ENCODE peak calls at places on chromosome 16, in four cellular contexts. M is tibial artery, R is heart left ventricle, H is psoas muscle. E is an unnamed sample.

GRCh38 chr16:65790768-65791167 is 575.7 kb upstream of the CDH5 start:
- DNase-seq in M (no peak), R (no peak), H (no peak), E (no peak)

GRCh38 chr16:72810480-72810879 is 237.4 kb downstream of the ZFHX3 start:
- DNase-seq in M (no peak), R (no peak), H (no peak), E (no peak)

GRCh38 chr16:1812732-1813163 is 13.9 kb downstream of the HAGH start:
- DNase-seq in M (no peak), R (peak; percentile 71), H (no peak), E (peak; percentile 74)

GRCh38 chr16:81996664-81997529 is 14.4 kb downstream of the SDR42E1 start:
- DNase-seq in M (no peak), R (no peak), H (no peak), E (no peak)

GRCh38 chr16:67708368-67708771 is 10.7 kb downstream of the GFOD2 start:
- DNase-seq in M (no peak), R (no peak), H (peak; percentile 33), E (no peak)

GRCh38 chr16:19864566-19864965 is 20.1 kb downstream of the GPRC5B start:
- DNase-seq in M (no peak), R (peak; percentile 72), H (no peak), E (no peak)

GRCh38 chr16:6946106-6946505 is 386.5 kb upstream of the RBFOX1 start:
- DNase-seq in M (no peak), R (no peak), H (no peak), E (no peak)

GRCh38 chr16:30741461-30741914 is 6.7 kb upstream of the PHKG2 start:
- DNase-seq in M (peak; percentile 71), R (no peak), H (no peak), E (peak; percentile 70)

GRCh38 chr16:11333696-11334095 is 11.6 kb upstream of the RMI2 start:
- DNase-seq in M (no peak), R (no peak), H (no peak), E (no peak)

GRCh38 chr16:9647981-9648701 is 534.1 kb downstream of the GRIN2A start:
- DNase-seq in M (no peak), R (no peak), H (no peak), E (no peak)

GRCh38 chr16:66692341-66692740 is 4.2 kb downstream of the CMTM4 start:
- DNase-seq in M (no peak), R (no peak), H (no peak), E (no peak)

GRCh38 chr16:55949518-55949917 is 74.3 kb upstream of the CES5A start:
- DNase-seq in M (no peak), R (no peak), H (no peak), E (no peak)

GRCh38 chr16:31853300-31853699 is 20.3 kb upstream of the ZNF267 start:
- DNase-seq in M (no peak), R (no peak), H (no peak), E (no peak)

GRCh38 chr16:11493531-11493929 is 93.2 kb downstream of the LITAF start:
- DNase-seq in M (no peak), R (no peak), H (no peak), E (no peak)

GRCh38 chr16:51224317-51224716 is 73.2 kb upstream of the SALL1 start:
- DNase-seq in M (no peak), R (no peak), H (no peak), E (no peak)

GRCh38 chr16:51201604-51202003 is 50.5 kb upstream of the SALL1 start:
- DNase-seq in M (no peak), R (no peak), H (no peak), E (no peak)

DNA sequence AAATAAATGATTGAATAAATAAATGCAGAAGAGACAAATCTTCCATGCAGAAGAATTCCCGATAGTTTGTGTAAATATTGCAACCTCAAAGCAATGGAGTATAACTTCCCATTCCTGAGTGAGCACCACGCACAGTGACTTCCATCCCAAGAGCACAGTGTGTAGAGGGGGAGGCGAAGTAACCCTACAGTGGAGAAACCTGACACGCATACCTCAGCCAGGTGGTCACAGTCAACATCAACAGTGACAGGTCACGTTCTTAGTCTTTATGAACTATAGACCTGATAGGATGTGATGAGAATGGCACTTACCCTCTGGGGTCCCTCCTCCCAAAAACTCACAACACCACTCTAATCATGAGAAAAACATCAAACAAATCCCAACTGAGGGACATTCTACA is 111.6 kb downstream of the DYNLRB2 start:
- DNase-seq in M (no peak), R (no peak), H (no peak), E (no peak)
- H3K27ac ChIP-seq in M (no peak overlapping the region), R (no peak overlapping the region), H (no peak overlapping the region), E (no peak overlapping the region)

DNA sequence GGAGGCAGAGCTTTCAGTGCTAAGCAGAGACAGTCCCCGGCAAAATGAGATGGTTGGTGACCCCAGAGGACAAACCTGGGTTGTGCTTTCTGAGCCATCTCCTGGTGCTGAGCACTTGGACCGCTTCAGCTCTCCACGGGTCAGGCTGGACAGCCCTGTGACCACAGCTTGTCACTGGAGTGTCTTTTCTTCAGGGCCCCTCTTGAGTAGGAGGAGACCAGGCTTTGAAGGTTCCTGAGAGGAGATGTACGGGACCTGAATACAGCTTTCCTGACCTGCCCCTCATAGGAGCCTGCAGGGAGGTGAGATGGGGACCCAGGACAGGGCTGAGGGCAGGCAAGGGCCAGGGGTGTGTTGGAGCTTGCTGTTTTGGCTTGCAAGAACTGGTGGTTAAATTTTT is 17.8 kb upstream of the ADGRG1 start:
- DNase-seq in M (no peak), R (no peak), H (no peak), E (no peak)
- H3K27ac ChIP-seq in M (no peak overlapping the region), R (no peak overlapping the region), H (no peak overlapping the region), E (no peak overlapping the region)

GRCh38 chr16:57912529-57913260 is 58.2 kb downstream of the CNGB1 start:
- DNase-seq in M (no peak), R (no peak), H (no peak), E (no peak)
- H3K27ac ChIP-seq in M (no peak overlapping the region), R (no peak overlapping the region), H (no peak overlapping the region), E (no peak overlapping the region)

DNA sequence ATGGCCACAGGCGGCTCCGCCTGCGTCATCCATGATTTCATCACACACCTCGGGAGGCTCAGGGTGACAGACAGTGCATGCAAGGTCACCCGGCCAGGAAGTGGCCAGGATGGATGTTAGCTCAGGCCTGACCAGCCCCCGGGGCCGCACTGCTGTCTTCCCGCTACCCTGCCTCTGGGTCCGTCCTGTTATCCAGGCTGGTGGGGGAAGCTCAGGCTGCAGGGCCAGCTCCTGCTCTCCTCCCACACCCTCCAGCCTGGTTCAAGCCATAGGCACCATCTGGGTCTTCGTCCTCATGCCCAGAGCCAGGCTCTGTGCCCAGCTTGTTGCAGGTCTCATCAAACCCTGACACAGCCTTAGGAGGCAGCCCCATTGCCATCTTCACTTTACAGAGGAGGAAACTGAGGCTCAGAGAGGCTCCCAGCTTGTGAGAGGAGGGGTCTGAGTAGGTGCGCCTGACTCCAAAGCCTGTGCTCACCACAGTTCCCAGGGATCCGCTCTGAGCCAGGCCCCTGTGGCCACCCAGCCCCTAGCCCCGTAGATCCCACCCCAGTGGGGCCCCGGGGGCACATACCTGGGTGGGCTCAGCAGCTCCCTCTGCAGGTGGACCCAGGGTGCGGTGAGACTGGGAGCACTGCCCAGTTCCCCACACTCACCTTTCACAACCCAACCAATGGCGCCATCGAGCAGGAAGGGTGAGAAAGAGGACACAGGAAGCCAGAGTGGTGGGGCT is 414 bp upstream of the ADGRG3 start:
- DNase-seq in M (no peak), R (peak; percentile 50), H (peak; percentile 39), E (no peak)
- H3K27ac ChIP-seq in M (no peak overlapping the region), R (no peak overlapping the region), H (no peak overlapping the region), E (no peak overlapping the region)

GRCh38 chr16:17339764-17340541 is 130.8 kb downstream of the XYLT1 start:
- DNase-seq in M (peak; percentile 87), R (no peak), H (no peak), E (no peak)
- H3K27ac ChIP-seq in M (peak overlapping the region; percentile 63), R (no peak overlapping the region), H (no peak overlapping the region), E (no peak overlapping the region)

DNA sequence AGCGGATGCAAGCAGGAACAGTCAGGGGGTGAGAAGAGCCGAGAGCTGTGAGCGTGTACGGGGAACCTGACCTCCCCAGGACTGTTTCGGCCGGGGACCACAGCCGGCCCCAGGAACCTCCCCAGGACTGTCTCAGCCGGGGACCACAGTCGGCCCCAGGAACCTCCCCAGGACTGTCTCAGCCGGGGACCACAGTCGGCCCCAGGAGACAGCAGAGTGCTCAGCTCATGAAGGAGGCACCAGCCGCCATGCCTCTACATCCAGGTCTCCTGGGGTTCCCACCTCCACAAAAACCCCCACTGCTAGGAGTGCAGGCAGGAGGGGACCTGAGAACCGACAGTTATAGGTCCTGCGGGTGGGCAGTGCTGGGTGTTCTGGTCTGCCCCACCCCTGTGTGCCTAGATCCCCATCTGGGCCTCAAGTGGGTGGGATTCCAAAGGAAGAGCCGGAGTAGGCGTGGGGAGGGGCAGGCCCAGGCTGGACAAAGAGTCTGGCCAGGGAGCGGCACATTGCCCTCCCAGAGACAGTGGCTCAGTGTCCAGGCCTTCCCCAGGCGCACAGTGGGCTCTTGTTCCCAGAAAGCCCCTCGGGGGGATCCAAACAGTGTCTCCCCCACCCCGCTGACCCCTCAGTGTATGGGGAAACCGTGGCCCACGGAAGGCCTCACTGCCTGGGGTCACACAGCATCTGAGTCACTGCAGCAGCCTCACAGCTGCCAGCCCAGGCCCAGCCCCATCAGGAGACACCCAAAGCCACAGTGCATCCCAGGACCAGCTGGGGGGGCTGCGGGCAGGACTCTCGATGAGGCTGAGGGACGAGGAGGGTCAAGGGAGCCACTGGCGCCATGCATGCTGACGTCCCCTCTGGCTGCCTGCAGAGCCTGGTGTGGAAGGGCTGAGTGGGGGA is 4.3 kb downstream of the RHBDF1 start:
- DNase-seq in M (no peak), R (no peak), H (peak; percentile 59), E (no peak)
- H3K27ac ChIP-seq in M (peak overlapping the region; percentile 97), R (no peak overlapping the region), H (peak overlapping the region; percentile 60), E (peak overlapping the region; percentile 31)

GRCh38 chr16:13122074-13122473 is 220.7 kb downstream of the SHISA9 start:
- DNase-seq in M (no peak), R (no peak), H (no peak), E (no peak)

GRCh38 chr16:13127144-13127543 is 225.7 kb downstream of the SHISA9 start:
- DNase-seq in M (no peak), R (no peak), H (no peak), E (no peak)
- H3K27ac ChIP-seq in M (no peak overlapping the region), R (no peak overlapping the region), H (no peak overlapping the region), E (no peak overlapping the region)

DNA sequence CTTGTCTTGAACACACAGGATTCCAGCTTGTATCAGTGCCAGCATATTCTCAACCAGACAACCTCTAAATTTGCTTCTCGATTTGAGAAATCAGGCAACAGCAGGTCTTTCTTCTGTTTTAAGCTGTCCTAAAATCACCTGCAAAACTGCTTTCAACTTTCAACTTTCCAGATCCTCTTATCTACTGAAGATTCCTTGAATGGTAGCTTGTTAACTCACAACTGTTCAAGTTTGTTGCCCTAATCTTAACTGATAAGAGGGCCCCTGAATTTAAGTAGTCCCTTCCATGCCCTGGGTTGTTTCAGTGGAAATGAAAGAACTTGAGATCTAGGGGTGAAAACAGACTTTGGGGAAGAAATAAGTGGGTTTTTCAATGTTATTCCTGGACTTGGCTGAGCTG is 57.2 kb downstream of the CHD9 start:
- DNase-seq in M (no peak), R (no peak), H (no peak), E (no peak)
- H3K27ac ChIP-seq in M (no peak overlapping the region), R (no peak overlapping the region), H (no peak overlapping the region), E (peak overlapping the region; percentile 11)

E was measured in AG04450.